ENCODE peak calls at places on chromosomes 12 and 14, in six cellular contexts. J, U, B, V, L and H are unnamed samples.

GRCh38 chr12:64323476-64324225 is 66.9 kb downstream of the C12orf56 start:
- DNase-seq in B (peak; percentile 6), J (no peak), U (no peak), V (no peak), L (no peak), H (no peak)

GRCh38 chr12:1282670-1283361 is 291.8 kb downstream of the ERC1 start:
- DNase-seq in J (no peak), L (peak; percentile 29), V (peak; percentile 47), B (peak; percentile 65), U (peak; percentile 13), H (no peak)

GRCh38 chr12:12081836-12082497 is 11.2 kb downstream of the BCL2L14 start:
- DNase-seq in L (peak; percentile 68), V (no peak), J (peak; percentile 73), B (peak; percentile 54), U (peak; percentile 78), H (no peak)

GRCh38 chr14:60003991-60004390 is 84.0 kb downstream of the LRRC9 start:
- DNase-seq in L (no peak), U (no peak), J (no peak), B (no peak), V (no peak), H (no peak)

GRCh38 chr12:68565391-68565903 is 45.3 kb upstream of the RAP1B start:
- DNase-seq in B (peak; percentile 89), J (no peak), L (peak; percentile 54), V (no peak), U (no peak), H (no peak)

GRCh38 chr12:11658796-11659195 is 9.3 kb downstream of the ETV6 start:
- DNase-seq in V (no peak), U (no peak), J (no peak), L (peak; percentile 37), B (peak; percentile 74), H (no peak)

GRCh38 chr12:34604631-34605509 is 582.6 kb downstream of the ALG10 start:
- DNase-seq in J (no peak), B (no peak), L (no peak), V (no peak), U (no peak), H (no peak)

GRCh38 chr12:66375560-66375959 is 73.3 kb downstream of the HELB start:
- DNase-seq in U (no peak), B (no peak), V (no peak), L (no peak), J (no peak), H (no peak)

GRCh38 chr12:80632835-80633234 is 74.6 kb upstream of the MYF6 start:
- DNase-seq in J (no peak), B (no peak), U (no peak), V (no peak), L (no peak), H (no peak)

GRCh38 chr12:69726922-69727321 is 11.7 kb upstream of the RAB3IP start:
- DNase-seq in B (no peak), V (no peak), U (no peak), J (no peak), L (peak; percentile 15), H (no peak)

GRCh38 chr14:65269732-65270131 is 142.8 kb upstream of the FUT8 start:
- DNase-seq in V (no peak), L (no peak), U (no peak), J (no peak), B (no peak), H (no peak)

GRCh38 chr12:94565683-94566082 is 84.7 kb downstream of the TMCC3 start:
- DNase-seq in L (no peak), B (no peak), U (no peak), J (no peak), V (no peak), H (no peak)

GRCh38 chr12:94193623-94194022 is 45.2 kb downstream of the PLXNC1 start:
- DNase-seq in L (no peak), J (no peak), V (no peak), B (no peak), U (no peak), H (no peak)

GRCh38 chr14:93999573-93999972 is 2.5 kb downstream of the CCDC197 start:
- DNase-seq in B (no peak), U (no peak), L (no peak), V (no peak), J (no peak), H (no peak)

GRCh38 chr14:77265561-77266335 is 5.3 kb downstream of the NGB start:
- DNase-seq in J (no peak), V (no peak), U (no peak), L (no peak), B (no peak), H (no peak)

GRCh38 chr12:58186914-58187313 is 245.5 kb downstream of the ATP23 start:
- DNase-seq in B (no peak), U (no peak), J (no peak), L (no peak), V (no peak), H (no peak)

GRCh38 chr14:90785474-90785873 is 30.8 kb downstream of the TTC7B start:
- DNase-seq in B (peak; percentile 39), U (peak; percentile 31), V (no peak), L (peak; percentile 68), J (no peak), H (no peak)

GRCh38 chr14:37583358-37584210 is 11.5 kb downstream of the FOXA1 start:
- DNase-seq in U (peak; percentile 48), L (no peak), V (no peak), B (no peak), J (no peak), H (no peak)

GRCh38 chr12:130876297-130876696 is 4.4 kb downstream of the RAN start:
- DNase-seq in U (no peak), B (no peak), L (no peak), J (no peak), V (no peak), H (no peak)

DNA sequence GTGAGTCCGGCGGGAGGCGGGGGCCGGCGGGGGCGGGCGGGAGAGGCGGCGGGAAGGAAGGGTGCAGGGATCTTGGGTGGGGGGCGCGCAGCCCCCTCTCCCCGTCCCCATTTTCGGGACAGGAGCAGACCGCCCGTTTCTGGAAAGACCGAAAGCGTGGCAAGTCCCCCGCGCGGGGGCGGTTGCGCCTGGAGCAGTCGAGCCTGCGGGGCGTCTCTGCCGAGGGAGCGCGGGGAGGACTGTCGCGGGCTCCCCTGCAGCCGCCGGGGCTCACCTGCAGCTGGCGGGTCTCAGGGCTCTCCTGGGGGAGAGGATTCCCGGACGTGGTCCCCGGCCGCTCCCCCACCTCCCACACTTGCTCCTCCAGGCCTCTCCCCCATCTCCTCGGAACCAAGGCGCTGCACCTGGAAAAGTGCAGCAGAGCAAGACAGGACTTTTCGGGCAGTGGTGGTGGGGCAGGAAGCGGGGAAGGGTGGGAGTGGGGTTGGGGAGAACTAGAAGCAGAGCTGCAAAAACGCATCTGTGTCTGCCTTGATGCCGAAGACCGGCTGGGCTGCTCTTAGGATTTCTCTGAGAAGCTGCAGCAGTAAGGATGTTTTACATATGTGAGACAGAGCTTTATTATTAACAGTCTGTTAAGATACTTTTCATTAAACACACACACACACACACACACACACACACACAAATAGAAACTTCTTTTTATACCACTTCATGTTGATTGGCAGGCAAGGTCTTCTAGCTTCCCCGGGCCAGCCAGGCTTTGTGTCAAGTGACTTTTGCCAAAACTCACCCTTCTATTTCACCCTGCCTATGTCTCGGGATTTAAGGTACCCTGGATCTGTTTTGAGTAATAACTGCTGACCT is 680 bp downstream of the C12orf75 start:
- DNase-seq in B (peak; percentile 65), U (peak; percentile 27), V (no peak), L (no peak), J (no peak), H (peak; percentile 57)
- TF ChIP-seq CTCF in B (no peak), U (no peak), V (no peak), L (peak; percentile 3), J (no peak), H (no peak)

DNA sequence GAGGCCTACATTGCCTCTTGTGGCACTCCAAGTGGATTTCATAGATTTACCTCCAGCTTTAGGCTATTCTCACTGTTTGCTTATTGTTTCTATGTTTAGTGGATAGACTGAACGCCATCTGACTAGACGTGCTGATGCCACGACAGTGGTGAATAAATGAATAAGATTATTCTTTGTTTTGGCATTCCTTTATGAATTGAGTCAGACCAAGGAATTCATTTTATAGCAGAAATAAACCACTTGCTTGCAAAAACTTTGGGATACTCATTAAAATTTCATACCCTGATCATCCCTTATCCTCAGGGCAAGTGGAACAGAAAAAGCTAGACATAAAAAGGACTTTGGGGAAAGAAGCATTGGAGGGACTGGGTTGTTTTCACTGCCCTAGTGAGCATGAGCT is 71.7 kb upstream of the FERMT2 start:
- DNase-seq in J (no peak), V (no peak), L (no peak), U (no peak), B (peak; percentile 50), H (no peak)
- H3K4me3 ChIP-seq in J (no peak overlapping the region), V (no peak overlapping the region), L (no peak overlapping the region), U (no peak overlapping the region), B (no peak overlapping the region), H (no peak overlapping the region)

DNA sequence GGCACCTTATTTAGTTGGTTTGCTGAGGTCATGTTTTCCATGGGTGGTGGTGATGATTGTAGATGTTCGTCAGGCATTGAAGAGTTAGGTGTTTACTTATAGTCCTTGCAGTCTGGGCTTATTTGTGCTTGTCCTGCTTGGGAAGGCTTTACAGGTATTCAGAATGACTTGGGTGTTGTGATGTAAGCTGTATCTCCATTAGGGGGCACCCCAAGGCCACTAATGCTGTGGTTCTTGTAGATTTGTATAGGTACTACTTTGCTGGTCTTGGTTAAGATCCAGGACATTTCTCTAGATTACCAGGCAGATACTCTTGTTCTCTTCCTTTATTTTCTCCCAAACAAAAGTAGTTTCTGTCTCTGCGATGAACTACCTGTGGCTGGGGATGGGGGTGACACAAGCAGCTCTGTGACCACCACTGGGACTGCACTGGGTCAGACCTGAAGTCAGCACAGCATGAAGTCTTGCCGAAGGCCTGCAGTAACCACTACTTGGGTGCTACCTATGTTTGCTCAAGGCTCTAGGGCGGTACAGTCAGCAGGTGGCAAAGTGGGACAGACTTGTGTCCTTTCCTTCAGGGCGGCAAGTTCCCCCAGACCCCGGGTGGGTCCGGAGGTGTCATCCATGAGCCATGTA is 35.8 kb upstream of the FBXO33 start:
- DNase-seq in L (peak; percentile 39), B (peak; percentile 33), V (no peak), U (no peak), J (no peak), H (peak; percentile 24)
- TF ChIP-seq CTCF in L (peak; percentile 50), B (peak; percentile 39), V (no peak), U (no peak), J (peak; percentile 34), H (peak; percentile 71)

GRCh38 chr12:42237853-42238239 is 202 bp downstream of the YAF2 start:
- DNase-seq in V (no peak), J (no peak), B (no peak), U (no peak), L (no peak), H (no peak)

GRCh38 chr12:42235426-42235825 is 2.6 kb downstream of the YAF2 start:
- DNase-seq in L (no peak), V (no peak), B (no peak), U (no peak), J (no peak), H (no peak)

GRCh38 chr12:42236017-42236416 is 2.0 kb downstream of the YAF2 start:
- DNase-seq in L (no peak), U (no peak), B (no peak), J (no peak), V (no peak), H (no peak)

GRCh38 chr12:42237052-42237852 is 796 bp downstream of the YAF2 start:
- DNase-seq in U (peak; percentile 82), L (peak; percentile 77), J (peak; percentile 71), B (peak; percentile 86), V (peak; percentile 76), H (peak; percentile 89)

DNA sequence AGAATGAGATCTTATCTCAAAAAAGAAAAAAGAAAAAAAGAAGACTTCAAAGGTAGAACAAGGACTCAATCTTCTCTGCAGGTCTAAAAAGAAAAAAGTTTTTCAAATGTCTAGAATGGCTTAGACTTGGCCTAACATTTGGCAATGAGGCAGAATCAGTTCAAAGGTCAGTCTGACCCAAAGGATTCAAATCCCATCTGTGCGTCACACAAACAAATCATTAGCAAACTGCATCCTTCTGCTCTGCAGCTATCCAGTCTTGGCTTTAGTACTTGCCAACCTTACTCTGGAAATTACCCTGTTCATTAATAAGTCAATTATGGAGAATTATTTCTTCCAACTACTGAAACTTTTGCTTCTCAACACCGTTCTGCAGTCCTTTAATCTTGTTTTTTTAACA is 3.1 kb downstream of the YAF2 start:
- DNase-seq in V (no peak), B (peak; percentile 67), J (no peak), L (no peak), U (no peak), H (no peak)
- H3K4me3 ChIP-seq in V (peak overlapping the region; percentile 84), B (no peak overlapping the region), J (no peak overlapping the region), L (no peak overlapping the region), U (no peak overlapping the region), H (no peak overlapping the region)